ENCODE peak calls at places on chromosomes 4 and X, in eight cellular contexts. I is dermis microvascular lymphatic vessel endothelial cell; Z is breast epithelium; X is astrocyte; V is endothelial cell; H is activated T-cell treated with anti-CD3 and anti-CD28 coated beads for 1 hour; E is stimulated activated CD4-positive, alpha-beta T cell treated with anti-CD3 and anti-CD28 coated beads, Interleukin-4, amount 100 ng/mL, for 4 hours; G is neural crest cell. T is an unnamed sample.

GRCh38 chrX:37349131-37350033 is at the start of gene PRRG1:
- DNase-seq in I (peak; percentile 87), Z (peak; percentile 62), X (peak; percentile 67), V (peak; percentile 70), H (no peak), E (no peak), G (peak; percentile 61), T (peak; percentile 83)

GRCh38 chr4:98706200-98706813 is 47.9 kb upstream of the TSPAN5 start:
- DNase-seq in I (no peak), Z (no peak), X (no peak), V (no peak), H (no peak), E (no peak), G (no peak), T (no peak)

GRCh38 chrX:154785711-154786110 is 19.6 kb downstream of the MPP1 start:
- DNase-seq in I (no peak), Z (no peak), X (no peak), V (no peak), H (no peak), E (no peak), G (no peak), T (no peak)

GRCh38 chrX:147077472-147077871 is 262.9 kb upstream of the CXorf51A start:
- DNase-seq in I (no peak), Z (no peak), X (no peak), V (no peak), H (no peak), E (no peak), G (no peak), T (no peak)

GRCh38 chr4:184825394-184826314 is at the start of gene ACSL1:
- DNase-seq in I (peak; percentile 72), Z (peak; percentile 70), X (peak; percentile 37), V (peak; percentile 68), H (peak; percentile 66), E (peak; percentile 81), G (peak; percentile 62), T (peak; percentile 66)

GRCh38 chr4:161823450-161823849 is 340.4 kb downstream of the FSTL5 start:
- DNase-seq in I (no peak), Z (no peak), X (no peak), V (no peak), H (no peak), E (no peak), G (no peak), T (no peak)

GRCh38 chrX:94089149-94089548 is 415.1 kb downstream of the FAM133A start:
- DNase-seq in I (no peak), Z (no peak), X (no peak), V (no peak), H (no peak), E (no peak), G (no peak), T (no peak)

GRCh38 chrX:69312141-69312670 is 147.0 kb upstream of the PJA1 start:
- DNase-seq in I (no peak), Z (no peak), X (no peak), V (no peak), H (no peak), E (no peak), G (no peak), T (no peak)

GRCh38 chr4:174023641-174024040 is 259.8 kb downstream of the FBXO8 start:
- DNase-seq in I (no peak), Z (no peak), X (no peak), V (no peak), H (no peak), E (no peak), G (no peak), T (no peak)

GRCh38 chr4:182207806-182208483 is 35.3 kb upstream of the TENM3 start:
- DNase-seq in I (no peak), Z (no peak), X (peak; percentile 95), V (no peak), H (no peak), E (no peak), G (no peak), T (peak; percentile 94)

GRCh38 chr4:74267998-74268606 is 40.2 kb upstream of the EPGN start:
- DNase-seq in I (peak; percentile 43), Z (no peak), X (peak; percentile 85), V (no peak), H (no peak), E (no peak), G (no peak), T (peak; percentile 86)

GRCh38 chr4:156774422-156774821 is 197.2 kb downstream of the PDGFC start:
- DNase-seq in I (peak; percentile 31), Z (no peak), X (peak; percentile 95), V (no peak), H (no peak), E (no peak), G (no peak), T (peak; percentile 96)

GRCh38 chrX:74465424-74465823 is 44.1 kb downstream of the SLC16A2 start:
- DNase-seq in I (no peak), Z (no peak), X (no peak), V (no peak), H (no peak), E (no peak), G (no peak), T (no peak)

GRCh38 chr4:149120331-149121014 is 678.3 kb upstream of the NR3C2 start:
- DNase-seq in I (peak; percentile 58), Z (no peak), X (peak; percentile 22), V (no peak), H (no peak), E (no peak), G (no peak), T (peak; percentile 35)

GRCh38 chr4:76206222-76206942 is 7.2 kb downstream of the SCARB2 start:
- DNase-seq in I (no peak), Z (no peak), X (no peak), V (no peak), H (no peak), E (no peak), G (no peak), T (no peak)

GRCh38 chrX:147884958-147885357 is 26.8 kb upstream of the FMR1 start:
- DNase-seq in I (no peak), Z (no peak), X (no peak), V (no peak), H (no peak), E (no peak), G (no peak), T (no peak)

GRCh38 chr4:141899541-141899940 is 263.2 kb downstream of the IL15 start:
- DNase-seq in I (no peak), Z (no peak), X (no peak), V (no peak), H (no peak), E (no peak), G (no peak), T (no peak)

GRCh38 chrX:72387247-72387646 is 81.5 kb upstream of the CITED1 start:
- DNase-seq in I (no peak), Z (no peak), X (no peak), V (no peak), H (no peak), E (no peak), G (no peak), T (no peak)

GRCh38 chr4:5568931-5569330 is 139.4 kb downstream of the EVC2 start:
- DNase-seq in I (no peak), Z (no peak), X (no peak), V (no peak), H (no peak), E (no peak), G (no peak), T (no peak)

GRCh38 chr4:84877051-84877833 is 89.2 kb downstream of the WDFY3 start:
- DNase-seq in I (peak; percentile 27), Z (no peak), X (peak; percentile 57), V (no peak), H (no peak), E (no peak), G (no peak), T (peak; percentile 64)

GRCh38 chr4:100014616-100015015 is 64.5 kb upstream of the H2AZ1 start:
- DNase-seq in I (no peak), Z (no peak), X (no peak), V (no peak), H (no peak), E (no peak), G (no peak), T (no peak)

GRCh38 chr4:108574402-108574801 is 46.0 kb upstream of the RPL34 start:
- DNase-seq in I (no peak), Z (no peak), X (no peak), V (no peak), H (no peak), E (no peak), G (no peak), T (no peak)

GRCh38 chr4:187171731-187172339 is 448.2 kb upstream of the FAT1 start:
- DNase-seq in I (no peak), Z (no peak), X (peak; percentile 45), V (no peak), H (no peak), E (no peak), G (no peak), T (peak; percentile 55)

GRCh38 chr4:78711676-78712075 is 64.5 kb upstream of the BMP2K start:
- DNase-seq in I (no peak), Z (no peak), X (no peak), V (no peak), H (no peak), E (no peak), G (no peak), T (no peak)

GRCh38 chr4:123505077-123505456 is 108.5 kb downstream of the SPRY1 start:
- DNase-seq in I (peak; percentile 31), Z (no peak), X (peak; percentile 36), V (peak; percentile 5), H (no peak), E (no peak), G (no peak), T (peak; percentile 42)

GRCh38 chr4:4541040-4541631 is 712 bp downstream of the STX18 start:
- DNase-seq in I (peak; percentile 68), Z (no peak), X (peak; percentile 55), V (peak; percentile 15), H (no peak), E (peak; percentile 10), G (no peak), T (peak; percentile 58)

GRCh38 chrX:132119283-132119682 is 8.5 kb downstream of the FRMD7 start:
- DNase-seq in I (no peak), Z (no peak), X (no peak), V (no peak), H (no peak), E (no peak), G (peak; percentile 23), T (no peak)

GRCh38 chr4:37953620-37954325 is 6.4 kb upstream of the PTTG2 start:
- DNase-seq in I (no peak), Z (no peak), X (peak; percentile 80), V (no peak), H (no peak), E (no peak), G (no peak), T (peak; percentile 66)

GRCh38 chr4:148094149-148094548 is 348.1 kb downstream of the NR3C2 start:
- DNase-seq in I (no peak), Z (no peak), X (no peak), V (no peak), H (no peak), E (no peak), G (no peak), T (no peak)

T was measured in fibroblast of lung.